ENCODE peak calls at places on chromosome 11, in seven cellular contexts. One of them, this sample, is unnamed.

GRCh38 chr11:119376197-119376847 is 5.2 kb downstream of the USP2 start:
- DNase-seq in left lung: peak
- DNase-seq in choroid plexus epithelial cell: no peak
- DNase-seq in astrocyte of the spinal cord: no peak
- DNase-seq in tibial artery: no peak
- DNase-seq in sigmoid colon: peak
- DNase-seq in cardiac fibroblast: no peak
- DNase-seq in this sample: no peak

GRCh38 chr11:19646921-19647320 is 65.7 kb upstream of the NAV2 start:
- DNase-seq in left lung: no peak
- DNase-seq in choroid plexus epithelial cell: peak
- DNase-seq in astrocyte of the spinal cord: peak
- DNase-seq in tibial artery: peak
- DNase-seq in sigmoid colon: no peak
- DNase-seq in cardiac fibroblast: peak
- DNase-seq in this sample: no peak

GRCh38 chr11:63505857-63506528 is at the start of gene LGALS12:
- DNase-seq in left lung: peak
- DNase-seq in choroid plexus epithelial cell: peak
- DNase-seq in astrocyte of the spinal cord: peak
- DNase-seq in tibial artery: no peak
- DNase-seq in sigmoid colon: no peak
- DNase-seq in cardiac fibroblast: no peak
- DNase-seq in this sample: no peak

GRCh38 chr11:70910835-70911234 is 341.5 kb downstream of the SHANK2 start:
- DNase-seq in left lung: no peak
- DNase-seq in choroid plexus epithelial cell: no peak
- DNase-seq in astrocyte of the spinal cord: no peak
- DNase-seq in tibial artery: no peak
- DNase-seq in sigmoid colon: no peak
- DNase-seq in cardiac fibroblast: no peak
- DNase-seq in this sample: no peak

GRCh38 chr11:58395581-58395980 is 11.1 kb downstream of the OR5B3 start:
- DNase-seq in left lung: no peak
- DNase-seq in choroid plexus epithelial cell: no peak
- DNase-seq in astrocyte of the spinal cord: no peak
- DNase-seq in tibial artery: no peak
- DNase-seq in sigmoid colon: no peak
- DNase-seq in cardiac fibroblast: peak
- DNase-seq in this sample: no peak

GRCh38 chr11:92297551-92298237 is 73.1 kb downstream of the FAT3 start:
- DNase-seq in left lung: no peak
- DNase-seq in choroid plexus epithelial cell: no peak
- DNase-seq in astrocyte of the spinal cord: no peak
- DNase-seq in tibial artery: no peak
- DNase-seq in sigmoid colon: no peak
- DNase-seq in cardiac fibroblast: no peak
- DNase-seq in this sample: no peak

GRCh38 chr11:128299132-128299726 is 288.1 kb downstream of the ETS1 start:
- DNase-seq in left lung: no peak
- DNase-seq in choroid plexus epithelial cell: peak
- DNase-seq in astrocyte of the spinal cord: peak
- DNase-seq in tibial artery: peak
- DNase-seq in sigmoid colon: no peak
- DNase-seq in cardiac fibroblast: peak
- DNase-seq in this sample: no peak

GRCh38 chr11:45926536-45927331 is 4.3 kb downstream of the LARGE2 start:
- DNase-seq in left lung: peak
- DNase-seq in choroid plexus epithelial cell: no peak
- DNase-seq in astrocyte of the spinal cord: no peak
- DNase-seq in tibial artery: no peak
- DNase-seq in sigmoid colon: peak
- DNase-seq in cardiac fibroblast: no peak
- DNase-seq in this sample: no peak

GRCh38 chr11:64152841-64153691 is 12.8 kb downstream of the MACROD1 start:
- DNase-seq in left lung: peak
- DNase-seq in choroid plexus epithelial cell: peak
- DNase-seq in astrocyte of the spinal cord: peak
- DNase-seq in tibial artery: peak
- DNase-seq in sigmoid colon: peak
- DNase-seq in cardiac fibroblast: peak
- DNase-seq in this sample: peak

GRCh38 chr11:19602906-19603305 is 109.7 kb upstream of the NAV2 start:
- DNase-seq in left lung: no peak
- DNase-seq in choroid plexus epithelial cell: no peak
- DNase-seq in astrocyte of the spinal cord: no peak
- DNase-seq in tibial artery: no peak
- DNase-seq in sigmoid colon: no peak
- DNase-seq in cardiac fibroblast: no peak
- DNase-seq in this sample: no peak

GRCh38 chr11:453564-453963 is 3.5 kb downstream of the PTDSS2 start:
- DNase-seq in left lung: peak
- DNase-seq in choroid plexus epithelial cell: no peak
- DNase-seq in astrocyte of the spinal cord: no peak
- DNase-seq in tibial artery: no peak
- DNase-seq in sigmoid colon: no peak
- DNase-seq in cardiac fibroblast: no peak
- DNase-seq in this sample: no peak

GRCh38 chr11:69161117-69161407 is 5.3 kb downstream of the SMIM38 start:
- DNase-seq in left lung: no peak
- DNase-seq in choroid plexus epithelial cell: no peak
- DNase-seq in astrocyte of the spinal cord: no peak
- DNase-seq in tibial artery: no peak
- DNase-seq in sigmoid colon: no peak
- DNase-seq in cardiac fibroblast: no peak
- DNase-seq in this sample: no peak

GRCh38 chr11:11789735-11790369 is 51.9 kb upstream of the USP47 start:
- DNase-seq in left lung: no peak
- DNase-seq in choroid plexus epithelial cell: peak
- DNase-seq in astrocyte of the spinal cord: peak
- DNase-seq in tibial artery: no peak
- DNase-seq in sigmoid colon: no peak
- DNase-seq in cardiac fibroblast: peak
- DNase-seq in this sample: no peak

DNA sequence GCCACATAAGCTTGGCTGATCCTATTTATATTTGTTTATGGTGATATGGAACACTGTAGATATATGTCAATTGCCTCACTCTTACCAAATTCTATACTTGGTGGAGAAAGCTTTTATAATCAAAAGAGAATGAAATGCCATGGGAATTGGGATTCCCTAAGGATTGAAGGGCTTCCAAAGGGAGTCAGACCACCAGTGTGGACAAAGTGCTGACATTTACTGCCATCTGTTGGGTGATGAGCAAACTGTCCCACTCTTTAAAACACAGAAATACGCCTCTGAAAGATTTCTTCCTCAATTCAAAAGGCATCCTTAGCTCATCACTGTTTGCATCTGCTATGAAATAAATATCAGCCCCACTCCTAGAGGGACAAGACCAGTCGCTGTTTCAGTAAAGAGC is 7.1 kb downstream of the SLC1A2 start:
- DNase-seq in left lung: no peak
- DNase-seq in choroid plexus epithelial cell: no peak
- DNase-seq in astrocyte of the spinal cord: no peak
- DNase-seq in tibial artery: no peak
- DNase-seq in sigmoid colon: no peak
- DNase-seq in cardiac fibroblast: peak
- DNase-seq in this sample: no peak
- TF ChIP-seq CTCF in left lung: peak
- TF ChIP-seq CTCF in choroid plexus epithelial cell: peak
- TF ChIP-seq CTCF in astrocyte of the spinal cord: peak
- TF ChIP-seq CTCF in tibial artery: peak
- TF ChIP-seq CTCF in sigmoid colon: no peak
- TF ChIP-seq CTCF in cardiac fibroblast: peak
- TF ChIP-seq CTCF in this sample: peak

DNA sequence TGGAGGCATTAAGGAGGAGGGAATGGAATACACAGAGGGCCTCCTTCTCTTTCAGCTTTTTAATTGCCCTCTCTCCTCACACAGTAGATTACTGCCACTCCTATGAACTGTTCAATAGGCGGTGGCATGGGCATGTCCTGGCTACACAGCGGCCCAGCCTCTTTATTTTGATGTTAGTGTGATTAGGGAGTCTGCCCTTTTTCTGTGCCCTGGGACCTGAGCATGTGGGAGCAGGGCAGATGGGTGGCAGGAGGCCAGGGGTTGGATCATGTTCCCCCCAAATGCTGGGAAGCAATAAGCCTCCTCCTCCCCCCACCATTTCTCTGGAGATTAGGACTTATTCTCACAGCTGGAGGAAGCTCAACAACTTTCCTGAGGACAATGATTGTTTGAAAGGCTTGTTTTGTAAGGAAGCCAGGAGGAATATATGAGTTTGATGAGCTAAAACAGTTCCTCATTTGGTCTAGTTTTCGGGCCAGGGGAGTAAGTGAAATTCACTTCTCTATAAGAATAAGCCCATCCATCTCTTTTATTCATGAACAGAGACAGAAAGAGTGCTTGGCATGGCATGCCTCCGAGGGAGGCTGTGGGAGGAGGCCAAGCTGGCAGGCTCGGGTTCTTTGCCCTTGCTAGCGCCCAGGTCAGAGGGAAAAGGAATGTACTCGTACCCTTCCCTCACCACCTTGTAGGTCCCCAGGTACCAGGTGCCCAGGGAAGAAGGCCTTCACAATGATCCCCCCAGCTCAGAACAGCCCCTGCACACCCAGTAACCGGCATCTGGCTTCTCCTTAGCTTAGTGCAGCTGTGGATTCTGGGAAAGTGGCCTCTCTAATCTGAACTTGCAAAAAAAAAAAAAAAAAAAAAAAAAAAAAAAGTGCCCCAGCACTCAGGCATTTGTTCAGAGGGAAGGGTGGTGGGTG is 1.0 kb downstream of the HEPN1 start:
- DNase-seq in left lung: no peak
- DNase-seq in choroid plexus epithelial cell: no peak
- DNase-seq in astrocyte of the spinal cord: no peak
- DNase-seq in tibial artery: no peak
- DNase-seq in sigmoid colon: no peak
- DNase-seq in cardiac fibroblast: no peak
- DNase-seq in this sample: no peak
- H3K4me3 ChIP-seq in left lung: no peak
- H3K4me3 ChIP-seq in choroid plexus epithelial cell: no peak
- H3K4me3 ChIP-seq in astrocyte of the spinal cord: no peak
- H3K4me3 ChIP-seq in tibial artery: no peak
- H3K4me3 ChIP-seq in sigmoid colon: no peak
- H3K4me3 ChIP-seq in cardiac fibroblast: no peak
- H3K4me3 ChIP-seq in this sample: no peak

GRCh38 chr11:37657645-37658044 is 1059.6 kb upstream of the RAG2 start:
- DNase-seq in left lung: no peak
- DNase-seq in choroid plexus epithelial cell: peak
- DNase-seq in astrocyte of the spinal cord: peak
- DNase-seq in tibial artery: no peak
- DNase-seq in sigmoid colon: no peak
- DNase-seq in cardiac fibroblast: peak
- DNase-seq in this sample: no peak
- TF ChIP-seq CTCF in left lung: no peak
- TF ChIP-seq CTCF in choroid plexus epithelial cell: peak
- TF ChIP-seq CTCF in astrocyte of the spinal cord: peak
- TF ChIP-seq CTCF in tibial artery: peak
- TF ChIP-seq CTCF in sigmoid colon: no peak
- TF ChIP-seq CTCF in cardiac fibroblast: peak
- TF ChIP-seq CTCF in this sample: no peak

GRCh38 chr11:65699306-65699705 is 12.7 kb upstream of the KAT5 start:
- DNase-seq in left lung: no peak
- DNase-seq in choroid plexus epithelial cell: no peak
- DNase-seq in astrocyte of the spinal cord: no peak
- DNase-seq in tibial artery: no peak
- DNase-seq in sigmoid colon: no peak
- DNase-seq in cardiac fibroblast: no peak
- DNase-seq in this sample: no peak
- H3K4me3 ChIP-seq in left lung: no peak
- H3K4me3 ChIP-seq in choroid plexus epithelial cell: no peak
- H3K4me3 ChIP-seq in astrocyte of the spinal cord: no peak
- H3K4me3 ChIP-seq in tibial artery: no peak
- H3K4me3 ChIP-seq in sigmoid colon: no peak
- H3K4me3 ChIP-seq in cardiac fibroblast: no peak
- H3K4me3 ChIP-seq in this sample: no peak

GRCh38 chr11:66050581-66051231 is 1.5 kb upstream of the SF3B2 start:
- DNase-seq in left lung: no peak
- DNase-seq in choroid plexus epithelial cell: no peak
- DNase-seq in astrocyte of the spinal cord: no peak
- DNase-seq in tibial artery: no peak
- DNase-seq in sigmoid colon: no peak
- DNase-seq in cardiac fibroblast: no peak
- DNase-seq in this sample: no peak

GRCh38 chr11:66055021-66055420 is 2.9 kb downstream of the SF3B2 start:
- DNase-seq in left lung: no peak
- DNase-seq in choroid plexus epithelial cell: no peak
- DNase-seq in astrocyte of the spinal cord: no peak
- DNase-seq in tibial artery: no peak
- DNase-seq in sigmoid colon: peak
- DNase-seq in cardiac fibroblast: no peak
- DNase-seq in this sample: no peak

GRCh38 chr11:66051371-66051765 is 796 bp upstream of the SF3B2 start:
- DNase-seq in left lung: no peak
- DNase-seq in choroid plexus epithelial cell: no peak
- DNase-seq in astrocyte of the spinal cord: no peak
- DNase-seq in tibial artery: no peak
- DNase-seq in sigmoid colon: no peak
- DNase-seq in cardiac fibroblast: no peak
- DNase-seq in this sample: no peak

GRCh38 chr11:66052664-66052982 is 459 bp downstream of the SF3B2 start:
- DNase-seq in left lung: no peak
- DNase-seq in choroid plexus epithelial cell: peak
- DNase-seq in astrocyte of the spinal cord: no peak
- DNase-seq in tibial artery: no peak
- DNase-seq in sigmoid colon: no peak
- DNase-seq in cardiac fibroblast: no peak
- DNase-seq in this sample: no peak

GRCh38 chr11:66051766-66052663 is at the start of gene SF3B2:
- DNase-seq in left lung: peak
- DNase-seq in choroid plexus epithelial cell: peak
- DNase-seq in astrocyte of the spinal cord: peak
- DNase-seq in tibial artery: peak
- DNase-seq in sigmoid colon: peak
- DNase-seq in cardiac fibroblast: peak
- DNase-seq in this sample: peak
- TF ChIP-seq CTCF in left lung: no peak
- TF ChIP-seq CTCF in choroid plexus epithelial cell: no peak
- TF ChIP-seq CTCF in astrocyte of the spinal cord: no peak
- TF ChIP-seq CTCF in tibial artery: no peak
- TF ChIP-seq CTCF in sigmoid colon: no peak
- TF ChIP-seq CTCF in cardiac fibroblast: no peak
- TF ChIP-seq CTCF in this sample: no peak

This sample was measured in GM06990.